ENCODE peak calls at places on chromosomes 3 and 15, in nine cellular contexts. O, U, B, T, W, V, E, A and K are unnamed samples.
A peak's percentile ranks its signal among the peaks of the same experiment; 100 is the strongest.

GRCh38 chr3:114721209-114721608 is 425.9 kb downstream of the ZBTB20 start:
- DNase-seq in O (no peak), U (no peak), B (no peak), T (no peak), W (no peak), V (no peak), E (no peak), A (no peak), K (no peak)

GRCh38 chr15:86077070-86077469 is 2.6 kb upstream of the AGBL1 start:
- DNase-seq in O (no peak), U (no peak), B (no peak), T (no peak), W (no peak), V (no peak), E (no peak), A (no peak), K (no peak)

GRCh38 chr15:59223736-59224135 is 17.1 kb downstream of the LDHAL6B start:
- DNase-seq in O (no peak), U (no peak), B (no peak), T (no peak), W (no peak), V (no peak), E (no peak), A (no peak), K (no peak)

GRCh38 chr3:186209810-186210752 is 101.2 kb upstream of the ETV5 start:
- DNase-seq in O (peak; percentile 66), U (peak; percentile 66), B (peak; percentile 87), T (no peak), W (peak; percentile 27), V (peak; percentile 94), E (no peak), A (no peak), K (peak; percentile 97)

GRCh38 chr15:22851513-22851912 is 13.0 kb downstream of the NIPA2 start:
- DNase-seq in O (no peak), U (no peak), B (no peak), T (no peak), W (no peak), V (no peak), E (no peak), A (no peak), K (no peak)

GRCh38 chr15:61275901-61276300 is 46.8 kb upstream of the RORA start:
- DNase-seq in O (no peak), U (no peak), B (no peak), T (no peak), W (no peak), V (no peak), E (no peak), A (no peak), K (no peak)

GRCh38 chr3:119240582-119241434 is at the start of gene B4GALT4:
- DNase-seq in O (peak; percentile 90), U (peak; percentile 91), B (peak; percentile 87), T (peak; percentile 97), W (peak; percentile 84), V (peak; percentile 90), E (peak; percentile 90), A (peak; percentile 72), K (peak; percentile 81)

GRCh38 chr3:55481918-55482495 is 5.1 kb downstream of the WNT5A start:
- DNase-seq in O (no peak), U (peak; percentile 69), B (no peak), T (no peak), W (peak; percentile 23), V (no peak), E (no peak), A (no peak), K (no peak)

GRCh38 chr15:26073430-26074333 is 210.6 kb upstream of the ATP10A start:
- DNase-seq in O (no peak), U (no peak), B (no peak), T (no peak), W (no peak), V (no peak), E (no peak), A (no peak), K (no peak)

GRCh38 chr3:185335799-185336198 is 27.1 kb upstream of the MAP3K13 start:
- DNase-seq in O (no peak), U (no peak), B (no peak), T (no peak), W (no peak), V (no peak), E (peak; percentile 80), A (no peak), K (peak; percentile 54)

GRCh38 chr3:138082085-138082991 is 33.1 kb downstream of the DZIP1L start:
- DNase-seq in O (no peak), U (peak; percentile 60), B (no peak), T (no peak), W (peak; percentile 44), V (peak; percentile 33), E (peak; percentile 70), A (no peak), K (peak; percentile 31)

GRCh38 chr15:53454843-53455721 is 304.4 kb downstream of the WDR72 start:
- DNase-seq in O (no peak), U (no peak), B (no peak), T (no peak), W (no peak), V (no peak), E (peak; percentile 92), A (no peak), K (no peak)

DNA sequence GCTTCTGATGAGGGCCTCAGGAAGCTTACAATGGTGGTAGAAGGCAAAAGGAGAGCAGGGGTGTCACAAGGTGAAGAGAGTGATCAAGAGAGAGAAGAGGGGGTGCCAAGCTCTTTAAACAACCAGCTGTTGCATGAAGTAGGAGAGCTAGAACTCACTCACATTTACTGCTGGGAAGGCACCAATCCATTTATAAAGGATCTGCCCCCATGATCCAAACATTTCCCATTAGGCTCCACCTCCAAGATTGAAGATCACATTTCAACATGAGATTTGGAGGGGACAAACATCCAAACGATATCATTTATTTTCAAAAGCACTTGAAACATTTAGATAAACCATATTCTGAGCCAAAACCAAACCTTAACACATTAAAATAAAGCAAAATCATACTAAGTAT is 26.3 kb downstream of the ANKRD28 start:
- DNase-seq in O (no peak), U (no peak), B (no peak), T (no peak), W (no peak), V (no peak), E (no peak), A (no peak), K (no peak)
- TF ChIP-seq POLR2A in O (no peak), U (no peak), B (no peak), T (no peak), W (no peak), V (no peak), E (no peak), A (no peak), K (no peak)

GRCh38 chr3:50238549-50239026 is 2.6 kb downstream of the GNAI2 start:
- DNase-seq in O (peak; percentile 90), U (peak; percentile 67), B (peak; percentile 95), T (peak; percentile 98), W (peak; percentile 70), V (no peak), E (peak; percentile 41), A (no peak), K (peak; percentile 63)
- TF ChIP-seq POLR2A in O (no peak), U (no peak), B (no peak), T (no peak), W (no peak), V (no peak), E (no peak), A (no peak), K (no peak)

DNA sequence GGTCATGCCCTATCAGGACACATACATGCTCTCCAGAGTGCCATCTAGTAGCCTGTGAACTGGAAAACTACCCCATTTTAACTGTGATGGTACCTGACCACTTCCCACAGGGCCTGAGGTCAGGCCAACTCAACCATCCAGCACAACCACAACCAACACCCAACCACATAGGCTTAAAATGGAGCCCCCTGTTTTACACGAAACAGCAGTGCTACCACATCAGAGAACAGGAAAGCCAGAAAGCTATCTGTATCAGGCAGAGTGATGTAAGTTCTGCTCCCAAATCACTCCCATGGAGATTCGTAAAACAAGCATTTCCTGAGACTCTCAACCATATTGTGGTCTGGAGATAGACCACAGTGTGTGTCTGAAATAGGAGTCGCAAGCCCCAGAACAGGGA is 1017.3 kb upstream of the EPHA6 start:
- DNase-seq in O (no peak), U (no peak), B (no peak), T (no peak), W (no peak), V (no peak), E (no peak), A (no peak), K (no peak)
- TF ChIP-seq POLR2A in O (no peak), U (no peak), B (no peak), T (no peak), W (no peak), V (no peak), E (no peak), A (no peak), K (no peak)

GRCh38 chr15:74423443-74424257 is 10.1 kb downstream of the SEMA7A start:
- DNase-seq in O (no peak), U (peak; percentile 68), B (no peak), T (no peak), W (no peak), V (no peak), E (no peak), A (no peak), K (no peak)

GRCh38 chr15:74420193-74420905 is 13.4 kb downstream of the SEMA7A start:
- DNase-seq in O (no peak), U (no peak), B (peak; percentile 85), T (no peak), W (no peak), V (no peak), E (peak; percentile 10), A (no peak), K (peak; percentile 38)

GRCh38 chr15:74422723-74423442 is 10.9 kb downstream of the SEMA7A start:
- DNase-seq in O (no peak), U (no peak), B (no peak), T (no peak), W (no peak), V (no peak), E (peak; percentile 27), A (no peak), K (peak; percentile 67)

GRCh38 chr15:74422370-74422722 is 11.4 kb downstream of the SEMA7A start:
- DNase-seq in O (no peak), U (no peak), B (no peak), T (no peak), W (no peak), V (no peak), E (no peak), A (no peak), K (no peak)

DNA sequence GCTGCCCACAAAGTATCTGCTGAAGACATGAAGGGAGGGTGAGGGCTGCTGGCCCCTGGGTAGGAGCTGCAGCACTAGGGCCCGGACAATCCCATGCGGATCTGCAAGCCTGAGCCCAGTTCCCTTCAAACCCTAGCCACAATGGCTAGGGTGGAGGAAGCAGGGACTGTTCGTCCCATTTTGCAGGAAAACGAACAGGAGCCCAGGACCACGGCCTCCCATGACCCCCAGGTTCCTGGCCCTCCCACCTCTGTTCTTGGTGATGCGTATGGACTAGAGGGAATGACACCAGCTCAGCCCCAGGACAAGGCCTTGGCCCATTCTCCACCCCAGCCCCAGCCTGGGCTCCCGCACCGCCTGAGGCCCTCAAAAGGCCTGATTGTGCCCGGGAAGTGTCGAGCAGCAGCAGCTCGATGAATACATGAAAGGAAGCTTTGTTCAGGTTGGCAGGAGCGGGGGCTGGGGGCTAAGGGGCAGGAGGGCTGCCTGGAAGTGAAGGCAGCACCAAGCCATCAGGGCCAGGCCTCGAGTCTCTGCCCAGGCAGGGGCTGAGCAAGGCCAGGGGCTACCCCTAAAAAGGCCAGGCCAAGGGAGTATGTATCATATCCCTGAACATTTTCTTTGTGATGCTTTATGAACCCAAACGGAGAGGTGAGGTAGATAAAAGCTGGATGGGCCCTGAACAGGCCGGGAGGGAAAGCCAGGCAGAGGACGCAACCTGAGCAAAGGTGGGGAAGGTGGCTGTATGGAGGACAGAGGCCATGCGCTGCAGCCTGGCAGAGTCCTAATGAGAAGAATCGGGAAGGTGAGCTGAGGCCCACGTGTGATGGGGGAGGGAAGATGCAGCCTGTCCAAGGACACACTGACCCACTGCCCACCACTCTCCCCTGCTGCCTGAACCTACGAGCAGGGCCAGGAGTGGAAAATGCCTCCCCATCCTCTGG is 12.2 kb downstream of the SEMA7A start:
- DNase-seq in O (no peak), U (no peak), B (no peak), T (no peak), W (no peak), V (no peak), E (no peak), A (no peak), K (no peak)
- TF ChIP-seq POLR2A in O (no peak), U (no peak), B (no peak), T (no peak), W (no peak), V (no peak), E (no peak), A (no peak), K (no peak)